ENCODE peak calls at places on chromosomes 5 and 9, in four cellular contexts. K is AG09319; I is iris pigment epithelial cell; D is activated CD4-positive, alpha-beta memory T cell treated with anti-CD3 and anti-CD28 coated beads for 36 hours. P is an unnamed sample.

GRCh38 chr5:170865622-170866021 is 3.8 kb downstream of the RANBP17 start:
- DNase-seq in K (no peak), I (no peak), D (no peak), P (no peak)

GRCh38 chr5:169716287-169716686 is 79.2 kb downstream of the DOCK2 start:
- DNase-seq in K (no peak), I (peak), D (no peak), P (no peak)

GRCh38 chr9:124347206-124347967 is 67.9 kb downstream of the PSMB7 start:
- DNase-seq in K (no peak), I (no peak), D (no peak), P (no peak)

GRCh38 chr9:6417186-6417585 is 4.2 kb downstream of the UHRF2 start:
- DNase-seq in K (no peak), I (peak), D (no peak), P (no peak)

GRCh38 chr5:87268970-87269377 is 1.3 kb downstream of the RASA1 start:
- DNase-seq in K (no peak), I (no peak), D (no peak), P (no peak)

GRCh38 chr9:78070530-78070929 is 38.9 kb upstream of the GNAQ start:
- DNase-seq in K (no peak), I (no peak), D (no peak), P (no peak)

GRCh38 chr5:173890195-173890951 is 2.2 kb downstream of the CPEB4 start:
- DNase-seq in K (no peak), I (no peak), D (peak), P (no peak)

GRCh38 chr5:65926276-65926761 is at the start of gene ERBIN:
- DNase-seq in K (peak), I (peak), D (peak), P (peak)

GRCh38 chr5:126594676-126595485 is at the start of gene ALDH7A1:
- DNase-seq in K (peak), I (peak), D (peak), P (peak)

GRCh38 chr9:98168952-98169488 is 23.4 kb downstream of the CORO2A start:
- DNase-seq in K (no peak), I (peak), D (peak), P (no peak)

GRCh38 chr5:78995521-78995920 is 10.4 kb upstream of the ARSB start:
- DNase-seq in K (no peak), I (no peak), D (no peak), P (no peak)

GRCh38 chr5:160556886-160557285 is 135.2 kb downstream of the PTTG1 start:
- DNase-seq in K (no peak), I (no peak), D (no peak), P (no peak)

GRCh38 chr5:158456756-158457155 is 597.8 kb upstream of the CLINT1 start:
- DNase-seq in K (peak), I (peak), D (peak), P (peak)

GRCh38 chr5:139494832-139495231 is 12.3 kb upstream of the STING1 start:
- DNase-seq in K (no peak), I (peak), D (no peak), P (no peak)

GRCh38 chr9:136674786-136675349 is 12.2 kb downstream of the EGFL7 start:
- DNase-seq in K (no peak), I (no peak), D (no peak), P (no peak)

GRCh38 chr5:36691993-36692392 is 85.6 kb downstream of the SLC1A3 start:
- DNase-seq in K (no peak), I (no peak), D (no peak), P (no peak)

GRCh38 chr9:124329996-124330714 is 72.4 kb downstream of the NEK6 start:
- DNase-seq in K (no peak), I (no peak), D (no peak), P (no peak)

GRCh38 chr5:41414598-41414997 is 95.8 kb downstream of the PLCXD3 start:
- DNase-seq in K (peak), I (peak), D (no peak), P (peak)

GRCh38 chr5:100595152-100595811 is 60.1 kb downstream of the FAM174A start:
- DNase-seq in K (peak), I (peak), D (no peak), P (peak)

GRCh38 chr9:120768247-120768646 is 25.0 kb downstream of the FBXW2 start:
- DNase-seq in K (no peak), I (no peak), D (no peak), P (no peak)

GRCh38 chr9:25678147-25678666 is at the start of gene TUSC1:
- DNase-seq in K (no peak), I (peak), D (no peak), P (peak)

GRCh38 chr9:30362368-30362767 is 2022.1 kb upstream of the ACO1 start:
- DNase-seq in K (no peak), I (no peak), D (no peak), P (no peak)

GRCh38 chr5:143238620-143239019 is 164.9 kb downstream of the NR3C1 start:
- DNase-seq in K (no peak), I (no peak), D (no peak), P (no peak)

GRCh38 chr9:134399435-134400056 is 73.3 kb downstream of the RXRA start:
- DNase-seq in K (no peak), I (peak), D (peak), P (no peak)

GRCh38 chr5:35651002-35651756 is 33.5 kb downstream of the SPEF2 start:
- DNase-seq in K (peak), I (peak), D (peak), P (peak)

GRCh38 chr9:107425110-107426025 is 64.2 kb downstream of the KLF4 start:
- DNase-seq in K (peak), I (peak), D (peak), P (peak)

GRCh38 chr5:135079282-135079681 is 45.3 kb upstream of the PITX1 start:
- DNase-seq in K (no peak), I (no peak), D (no peak), P (no peak)

GRCh38 chr9:93670208-93671029 is 94.0 kb downstream of the PHF2 start:
- DNase-seq in K (no peak), I (no peak), D (peak), P (no peak)

GRCh38 chr5:92552206-92553160 is 1028.5 kb downstream of the NR2F1-AS1 start:
- DNase-seq in K (peak), I (peak), D (no peak), P (peak)

GRCh38 chr5:30401479-30402058 is 791.9 kb upstream of the CDH6 start:
- DNase-seq in K (peak), I (peak), D (no peak), P (no peak)

GRCh38 chr9:110532908-110533665 is 46.5 kb downstream of the SVEP1 start:
- DNase-seq in K (no peak), I (no peak), D (no peak), P (no peak)

GRCh38 chr5:172857982-172858381 is 23.9 kb downstream of the ERGIC1 start:
- DNase-seq in K (no peak), I (no peak), D (no peak), P (no peak)

GRCh38 chr5:174793684-174794328 is 69.4 kb downstream of the MSX2 start:
- DNase-seq in K (peak), I (peak), D (peak), P (peak)

GRCh38 chr9:136023401-136024225 is 62.4 kb upstream of the UBAC1 start:
- DNase-seq in K (peak), I (peak), D (peak), P (no peak)